ENCODE peak calls at places on chromosomes 1 and 21, in seven cellular contexts. One of them, this sample, is unnamed.

GRCh38 chr1:200038987-200039848 is 11.7 kb downstream of the NR5A2 start:
- DNase-seq in SK-N-SH: peak; percentile 76
- DNase-seq in GM12891: no peak
- DNase-seq in K562: no peak
- DNase-seq in GM12878: no peak
- DNase-seq in HepG2: no peak
- DNase-seq in H1: no peak
- DNase-seq in this sample: no peak

GRCh38 chr1:57620589-57620988 is 196.7 kb upstream of the DAB1 start:
- DNase-seq in HepG2: no peak
- DNase-seq in GM12891: no peak
- DNase-seq in GM12878: no peak
- DNase-seq in H1: no peak
- DNase-seq in SK-N-SH: peak; percentile 67
- DNase-seq in K562: no peak
- DNase-seq in this sample: no peak

GRCh38 chr1:58572691-58573090 is 4.4 kb downstream of the TACSTD2 start:
- DNase-seq in K562: no peak
- DNase-seq in SK-N-SH: no peak
- DNase-seq in GM12878: no peak
- DNase-seq in GM12891: no peak
- DNase-seq in HepG2: no peak
- DNase-seq in H1: no peak
- DNase-seq in this sample: no peak

GRCh38 chr1:32464716-32465540 is at the start of gene ZBTB8B:
- DNase-seq in SK-N-SH: peak; percentile 99
- DNase-seq in K562: no peak
- DNase-seq in H1: peak; percentile 94
- DNase-seq in HepG2: peak; percentile 41
- DNase-seq in GM12891: peak; percentile 62
- DNase-seq in GM12878: no peak
- DNase-seq in this sample: peak; percentile 44

GRCh38 chr1:99645199-99645598 is 714 bp upstream of the PALMD start:
- DNase-seq in GM12878: no peak
- DNase-seq in H1: no peak
- DNase-seq in HepG2: peak; percentile 76
- DNase-seq in SK-N-SH: no peak
- DNase-seq in GM12891: no peak
- DNase-seq in K562: peak; percentile 53
- DNase-seq in this sample: no peak

GRCh38 chr1:239112092-239112491 is 274.3 kb upstream of the CHRM3 start:
- DNase-seq in K562: no peak
- DNase-seq in SK-N-SH: no peak
- DNase-seq in HepG2: no peak
- DNase-seq in GM12878: no peak
- DNase-seq in H1: no peak
- DNase-seq in GM12891: no peak
- DNase-seq in this sample: no peak

GRCh38 chr1:188988589-188988988 is 1489.1 kb downstream of the BRINP3 start:
- DNase-seq in GM12891: no peak
- DNase-seq in H1: no peak
- DNase-seq in SK-N-SH: no peak
- DNase-seq in K562: no peak
- DNase-seq in HepG2: no peak
- DNase-seq in GM12878: no peak
- DNase-seq in this sample: no peak

GRCh38 chr21:28655471-28655870 is 337.2 kb downstream of the LTN1 start:
- DNase-seq in SK-N-SH: no peak
- DNase-seq in GM12891: no peak
- DNase-seq in K562: no peak
- DNase-seq in HepG2: no peak
- DNase-seq in GM12878: no peak
- DNase-seq in H1: no peak
- DNase-seq in this sample: no peak

GRCh38 chr1:91059157-91059556 is 37.3 kb upstream of the ZNF644 start:
- DNase-seq in K562: no peak
- DNase-seq in GM12878: no peak
- DNase-seq in H1: no peak
- DNase-seq in HepG2: no peak
- DNase-seq in SK-N-SH: no peak
- DNase-seq in GM12891: no peak
- DNase-seq in this sample: no peak

GRCh38 chr1:231163831-231164427 is 2.1 kb downstream of the TRIM67 start:
- DNase-seq in SK-N-SH: no peak
- DNase-seq in GM12878: no peak
- DNase-seq in H1: no peak
- DNase-seq in GM12891: no peak
- DNase-seq in HepG2: no peak
- DNase-seq in K562: no peak
- DNase-seq in this sample: no peak

GRCh38 chr1:201493757-201494617 is 12.9 kb downstream of the CSRP1 start:
- DNase-seq in GM12878: no peak
- DNase-seq in H1: no peak
- DNase-seq in HepG2: no peak
- DNase-seq in GM12891: no peak
- DNase-seq in K562: no peak
- DNase-seq in SK-N-SH: no peak
- DNase-seq in this sample: no peak

GRCh38 chr1:247448107-247448778 is 9.7 kb downstream of the OR2B11 start:
- DNase-seq in H1: peak; percentile 23
- DNase-seq in GM12891: no peak
- DNase-seq in K562: peak; percentile 74
- DNase-seq in GM12878: no peak
- DNase-seq in SK-N-SH: peak; percentile 67
- DNase-seq in HepG2: no peak
- DNase-seq in this sample: no peak

GRCh38 chr1:13981142-13981541 is 281.2 kb downstream of the PRDM2 start:
- DNase-seq in K562: no peak
- DNase-seq in H1: no peak
- DNase-seq in HepG2: no peak
- DNase-seq in SK-N-SH: no peak
- DNase-seq in GM12891: no peak
- DNase-seq in GM12878: no peak
- DNase-seq in this sample: no peak

GRCh38 chr1:160795951-160796383 is at the start of gene LY9:
- DNase-seq in HepG2: no peak
- DNase-seq in K562: no peak
- DNase-seq in GM12891: peak; percentile 43
- DNase-seq in SK-N-SH: no peak
- DNase-seq in GM12878: peak; percentile 97
- DNase-seq in H1: no peak
- DNase-seq in this sample: no peak

GRCh38 chr1:168202941-168203654 is 22.7 kb upstream of the SFT2D2 start:
- DNase-seq in GM12891: no peak
- DNase-seq in SK-N-SH: no peak
- DNase-seq in GM12878: no peak
- DNase-seq in HepG2: peak; percentile 85
- DNase-seq in K562: no peak
- DNase-seq in H1: no peak
- DNase-seq in this sample: no peak

DNA sequence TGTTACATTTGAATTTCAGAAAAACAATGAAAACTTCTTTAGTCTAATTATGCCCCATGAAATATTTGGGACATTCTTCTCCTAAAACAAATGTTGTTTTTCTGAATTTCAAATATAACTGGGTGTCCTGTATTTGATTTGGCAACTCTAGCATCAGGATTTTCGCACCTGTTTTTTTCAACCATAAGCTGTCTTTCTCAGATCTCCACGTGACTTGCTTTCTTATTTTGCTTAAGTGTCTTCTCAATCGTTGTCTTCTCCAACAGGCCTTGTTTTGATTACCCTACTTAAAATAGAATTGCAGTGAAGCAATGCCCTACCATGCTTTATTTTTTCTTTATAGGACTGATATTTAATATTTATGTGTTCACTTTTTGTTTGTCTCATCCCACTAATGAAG is 752.8 kb upstream of the RGS18 start:
- DNase-seq in HepG2: no peak
- DNase-seq in H1: no peak
- DNase-seq in SK-N-SH: no peak
- DNase-seq in K562: no peak
- DNase-seq in GM12878: no peak
- DNase-seq in GM12891: no peak
- DNase-seq in this sample: no peak
- TF ChIP-seq TAF1 in HepG2: no peak
- TF ChIP-seq TAF1 in H1: no peak
- TF ChIP-seq TAF1 in SK-N-SH: no peak
- TF ChIP-seq TAF1 in K562: no peak
- TF ChIP-seq TAF1 in GM12878: no peak
- TF ChIP-seq TAF1 in GM12891: no peak
- TF ChIP-seq TAF1 in this sample: no peak

DNA sequence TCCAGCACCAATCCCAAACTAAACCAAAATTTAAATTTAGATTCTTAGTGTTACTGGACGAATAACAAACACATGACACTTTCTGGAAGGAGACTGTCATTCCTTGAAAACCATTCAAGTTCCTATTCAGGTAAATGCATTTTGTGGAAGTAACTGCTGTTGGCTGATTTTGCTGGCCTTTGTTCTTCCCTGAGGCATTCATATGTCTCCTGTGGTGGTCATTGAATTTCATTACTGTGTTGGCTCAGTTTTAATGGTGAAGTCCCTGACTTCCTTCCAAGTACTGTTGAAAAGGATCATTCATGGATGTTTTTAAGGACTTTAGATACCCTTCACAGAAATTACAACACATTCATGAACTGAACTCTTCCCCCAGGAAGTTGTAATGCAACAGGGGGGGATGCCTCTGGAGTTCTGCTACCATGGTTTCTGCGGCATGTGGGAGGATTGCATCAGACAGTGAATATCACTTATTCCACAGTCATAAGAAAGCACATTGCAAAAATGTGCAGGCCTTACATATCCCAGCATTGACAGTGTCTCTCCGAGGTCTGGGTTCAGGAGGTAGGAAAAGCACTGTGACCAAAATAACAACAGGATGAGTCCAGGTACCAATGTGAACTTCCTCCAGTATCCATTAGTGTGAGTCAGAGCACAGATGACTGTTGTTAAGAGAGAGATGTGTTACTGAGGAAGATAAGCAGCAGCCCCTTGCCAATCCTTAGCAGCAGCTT is 2.0 kb upstream of the RAB3GAP2 start:
- DNase-seq in HepG2: no peak
- DNase-seq in H1: no peak
- DNase-seq in GM12891: no peak
- DNase-seq in SK-N-SH: no peak
- DNase-seq in GM12878: no peak
- DNase-seq in K562: no peak
- DNase-seq in this sample: no peak
- TF ChIP-seq TAF1 in HepG2: no peak
- TF ChIP-seq TAF1 in H1: no peak
- TF ChIP-seq TAF1 in GM12891: no peak
- TF ChIP-seq TAF1 in SK-N-SH: no peak
- TF ChIP-seq TAF1 in GM12878: no peak
- TF ChIP-seq TAF1 in K562: no peak
- TF ChIP-seq TAF1 in this sample: no peak

GRCh38 chr1:234840843-234841242 is 230.9 kb upstream of the IRF2BP2 start:
- DNase-seq in GM12891: no peak
- DNase-seq in H1: no peak
- DNase-seq in HepG2: no peak
- DNase-seq in SK-N-SH: no peak
- DNase-seq in GM12878: no peak
- DNase-seq in K562: peak; percentile 42
- DNase-seq in this sample: no peak

GRCh38 chr1:234845097-234845660 is 235.2 kb upstream of the IRF2BP2 start:
- DNase-seq in SK-N-SH: no peak
- DNase-seq in GM12891: no peak
- DNase-seq in GM12878: peak; percentile 81
- DNase-seq in H1: no peak
- DNase-seq in K562: no peak
- DNase-seq in HepG2: no peak
- DNase-seq in this sample: no peak

GRCh38 chr1:234844479-234845031 is 234.6 kb upstream of the IRF2BP2 start:
- DNase-seq in GM12878: no peak
- DNase-seq in SK-N-SH: no peak
- DNase-seq in GM12891: no peak
- DNase-seq in K562: no peak
- DNase-seq in HepG2: no peak
- DNase-seq in H1: no peak
- DNase-seq in this sample: no peak

GRCh38 chr1:234841710-234842231 is 231.8 kb upstream of the IRF2BP2 start:
- DNase-seq in K562: peak; percentile 33
- DNase-seq in HepG2: no peak
- DNase-seq in GM12878: no peak
- DNase-seq in GM12891: no peak
- DNase-seq in H1: no peak
- DNase-seq in SK-N-SH: no peak
- DNase-seq in this sample: no peak

DNA sequence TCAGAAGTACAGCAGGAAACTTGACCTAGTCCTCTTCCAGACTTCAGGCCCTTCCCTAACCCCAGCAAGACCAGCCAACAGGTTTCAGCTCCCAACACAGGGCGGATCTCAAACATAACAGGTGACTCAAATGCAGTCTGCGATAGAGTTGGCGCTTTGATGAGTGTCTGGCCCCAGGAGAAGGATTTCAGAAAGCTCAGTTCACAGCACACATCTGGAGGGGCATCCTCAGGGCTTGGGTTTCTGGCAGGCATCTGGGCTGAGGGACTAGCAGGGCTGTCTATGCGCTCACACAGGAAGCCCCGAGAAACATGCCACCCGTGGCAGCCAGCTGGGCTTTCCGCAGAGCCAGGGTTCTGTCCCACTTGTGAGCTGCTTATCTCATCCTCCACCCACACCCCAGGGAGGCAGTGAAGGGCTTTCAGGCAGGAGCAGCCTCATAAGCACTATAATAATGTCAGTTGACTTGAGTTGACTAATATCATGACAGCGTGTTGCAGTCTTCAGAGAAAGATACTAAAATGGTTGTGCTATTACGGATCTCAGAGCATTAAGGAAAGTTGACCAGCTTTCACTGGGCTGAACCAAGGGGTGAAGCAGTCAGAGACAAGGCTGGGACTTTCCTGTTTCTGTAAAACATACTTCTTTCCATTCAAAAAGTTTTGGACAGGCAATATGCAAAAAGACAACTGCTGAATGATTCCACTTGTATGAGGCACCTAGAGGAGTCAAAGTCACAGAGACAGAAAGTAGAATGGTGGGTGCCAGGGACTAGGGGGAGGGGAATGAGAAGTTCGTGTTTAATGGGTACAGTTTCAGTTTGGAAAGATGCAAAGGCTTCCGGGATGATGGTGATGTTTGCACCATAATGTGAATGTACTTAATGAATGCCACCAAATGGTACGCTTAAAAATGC is 233.0 kb upstream of the IRF2BP2 start:
- DNase-seq in H1: no peak
- DNase-seq in GM12878: peak; percentile 95
- DNase-seq in GM12891: peak; percentile 30
- DNase-seq in K562: peak; percentile 83
- DNase-seq in SK-N-SH: peak; percentile 37
- DNase-seq in HepG2: no peak
- DNase-seq in this sample: peak; percentile 47
- TF ChIP-seq TAF1 in H1: no peak
- TF ChIP-seq TAF1 in GM12878: peak; percentile 65
- TF ChIP-seq TAF1 in GM12891: peak; percentile 77
- TF ChIP-seq TAF1 in K562: no peak
- TF ChIP-seq TAF1 in SK-N-SH: no peak
- TF ChIP-seq TAF1 in HepG2: no peak
- TF ChIP-seq TAF1 in this sample: peak; percentile 67

DNA sequence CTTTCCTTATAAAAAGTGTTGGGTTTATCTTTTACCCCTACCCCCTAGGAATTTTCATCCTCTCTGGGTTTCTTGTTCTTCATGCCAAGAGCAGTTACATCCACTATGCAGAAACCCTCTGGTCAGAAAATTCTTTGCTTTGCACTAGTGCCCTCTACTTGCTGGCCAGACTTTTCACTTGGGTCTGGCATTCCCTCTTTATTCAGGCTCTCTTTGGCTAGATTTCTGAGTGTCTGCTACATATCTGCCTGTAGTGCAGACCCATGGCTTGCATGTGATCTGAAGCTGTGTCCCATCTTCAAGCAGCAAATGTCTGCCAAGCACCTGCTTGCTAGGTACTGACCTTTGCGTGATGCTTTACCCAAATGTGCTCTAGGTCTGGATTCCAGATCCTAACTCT is 237.0 kb downstream of the GPATCH2 start:
- DNase-seq in H1: no peak
- DNase-seq in K562: no peak
- DNase-seq in GM12891: no peak
- DNase-seq in HepG2: no peak
- DNase-seq in SK-N-SH: no peak
- DNase-seq in GM12878: no peak
- DNase-seq in this sample: no peak
- TF ChIP-seq TAF1 in H1: no peak
- TF ChIP-seq TAF1 in K562: no peak
- TF ChIP-seq TAF1 in GM12891: no peak
- TF ChIP-seq TAF1 in HepG2: no peak
- TF ChIP-seq TAF1 in SK-N-SH: no peak
- TF ChIP-seq TAF1 in GM12878: no peak
- TF ChIP-seq TAF1 in this sample: no peak

This sample was measured in GM12892.